ENCODE peak calls at places on chromosomes 13 and 19, in six cellular contexts. U is central memory CD8-positive, alpha-beta T cell; N is germinal center; Q is right atrium auricular region; E is Daoy; F is ELR. H is an unnamed sample.

GRCh38 chr19:55447421-55448174 is 4.5 kb upstream of the SHISA7 start:
- DNase-seq in E (peak), F (peak), Q (no peak), U (no peak), N (no peak), H (no peak)

GRCh38 chr19:35291259-35291658 is 702 bp upstream of the MAG start:
- DNase-seq in E (no peak), N (peak), U (no peak), F (no peak), Q (no peak), H (peak)

GRCh38 chr13:75687145-75687763 is 51.1 kb downstream of the LMO7 start:
- DNase-seq in Q (no peak), F (peak), E (no peak), U (no peak), N (no peak), H (peak)

GRCh38 chr13:66430266-66430665 is 799.9 kb downstream of the PCDH9 start:
- DNase-seq in U (no peak), N (no peak), E (no peak), Q (no peak), F (no peak), H (no peak)

GRCh38 chr19:19329199-19329598 is 8.6 kb downstream of the MAU2 start:
- DNase-seq in U (no peak), E (no peak), Q (no peak), F (peak), N (no peak), H (no peak)

GRCh38 chr19:49891393-49891792 is 5.3 kb downstream of the IL4I1 start:
- DNase-seq in Q (no peak), E (no peak), U (no peak), N (no peak), F (no peak), H (no peak)

GRCh38 chr19:8445488-8446001 is 770 bp downstream of the HNRNPM start:
- DNase-seq in Q (no peak), N (peak), F (peak), U (no peak), E (peak), H (peak)

GRCh38 chr19:10288662-10289166 is 1.0 kb upstream of the ICAM5 start:
- DNase-seq in E (peak), N (peak), Q (no peak), U (no peak), F (peak), H (peak)

GRCh38 chr13:32587014-32587773 is 942 bp downstream of the PDS5B start:
- DNase-seq in F (peak), E (peak), N (peak), U (peak), Q (peak), H (peak)

GRCh38 chr19:530133-531008 is 1.2 kb upstream of the CDC34 start:
- DNase-seq in U (no peak), Q (no peak), F (no peak), N (no peak), E (no peak), H (no peak)

GRCh38 chr19:47819841-47820244 is 1.9 kb upstream of the CRX start:
- DNase-seq in U (no peak), F (no peak), Q (no peak), E (no peak), N (no peak), H (no peak)

GRCh38 chr19:58305932-58306323 is 751 bp downstream of the ERVK3-1 start:
- DNase-seq in F (no peak), Q (no peak), E (peak), U (no peak), N (peak), H (peak)

GRCh38 chr13:52428295-52428694 is 22.1 kb downstream of the VPS36 start:
- DNase-seq in U (no peak), Q (no peak), E (peak), N (no peak), F (peak), H (no peak)

GRCh38 chr13:53191091-53191490 is 162.5 kb downstream of the OLFM4 start:
- DNase-seq in F (peak), N (no peak), E (peak), U (no peak), Q (no peak), H (no peak)

GRCh38 chr13:27921961-27922910 is 2.4 kb downstream of the PDX1 start:
- DNase-seq in Q (no peak), E (no peak), N (no peak), F (no peak), U (no peak), H (no peak)

GRCh38 chr13:32164622-32165268 is 133.2 kb downstream of the FRY start:
- DNase-seq in Q (no peak), U (no peak), E (peak), F (peak), N (peak), H (peak)

GRCh38 chr19:31432411-31432810 is 83.2 kb upstream of the TSHZ3 start:
- DNase-seq in F (no peak), Q (no peak), N (no peak), E (no peak), U (no peak), H (no peak)

GRCh38 chr19:49506575-49507105 is 5.8 kb upstream of the FCGRT start:
- DNase-seq in F (peak), N (peak), Q (no peak), E (peak), U (peak), H (peak)